ENCODE peak calls at places on chromosomes 1 and 21, in seven cellular contexts. J, L, X, N, F, O and Z are unnamed samples. For H3K4me1, the result is how much of the 10 kb centered on the place peaks cover.

GRCh38 chr1:66090863-66091457 is 298.3 kb downstream of the PDE4B start:
- DNase-seq in J (no peak), L (no peak), X (no peak), N (no peak), F (no peak), O (no peak), Z (no peak)

GRCh38 chr21:38134084-38134873 is 122.5 kb upstream of the KCNJ15 start:
- DNase-seq in J (no peak), L (no peak), X (no peak), N (no peak), F (no peak), O (no peak), Z (no peak)

GRCh38 chr1:219573158-219573557 is 39.7 kb downstream of the ZC3H11B start:
- DNase-seq in J (no peak), L (no peak), X (no peak), N (no peak), F (no peak), O (no peak), Z (no peak)

GRCh38 chr1:219171192-219171935 is 2.3 kb upstream of the LYPLAL1 start:
- DNase-seq in J (no peak), L (no peak), X (peak), N (no peak), F (no peak), O (no peak), Z (no peak)

GRCh38 chr1:231134624-231135023 is 27.2 kb upstream of the TRIM67 start:
- DNase-seq in J (no peak), L (no peak), X (no peak), N (no peak), F (no peak), O (no peak), Z (no peak)

GRCh38 chr1:177410179-177410766 is 239.5 kb downstream of the BRINP2 start:
- DNase-seq in J (no peak), L (no peak), X (no peak), N (no peak), F (no peak), O (no peak), Z (no peak)

GRCh38 chr1:15975358-15975804 is 520 bp downstream of the ZBTB17 start:
- DNase-seq in J (no peak), L (peak), X (peak), N (peak), F (no peak), O (peak), Z (peak)

GRCh38 chr1:171477804-171478203 is 7.5 kb upstream of the PRRC2C start:
- DNase-seq in J (no peak), L (no peak), X (no peak), N (no peak), F (no peak), O (no peak), Z (no peak)

GRCh38 chr1:1082239-1083180 is 8.4 kb upstream of the RNF223 start:
- DNase-seq in J (no peak), L (no peak), X (no peak), N (no peak), F (no peak), O (no peak), Z (peak)

GRCh38 chr1:116908821-116909510 is 750 bp upstream of the PTGFRN start:
- DNase-seq in J (no peak), L (no peak), X (no peak), N (no peak), F (no peak), O (no peak), Z (no peak)

GRCh38 chr1:97145321-97145956 is 423.9 kb downstream of the PTBP2 start:
- DNase-seq in J (no peak), L (no peak), X (no peak), N (no peak), F (no peak), O (peak), Z (no peak)

DNA sequence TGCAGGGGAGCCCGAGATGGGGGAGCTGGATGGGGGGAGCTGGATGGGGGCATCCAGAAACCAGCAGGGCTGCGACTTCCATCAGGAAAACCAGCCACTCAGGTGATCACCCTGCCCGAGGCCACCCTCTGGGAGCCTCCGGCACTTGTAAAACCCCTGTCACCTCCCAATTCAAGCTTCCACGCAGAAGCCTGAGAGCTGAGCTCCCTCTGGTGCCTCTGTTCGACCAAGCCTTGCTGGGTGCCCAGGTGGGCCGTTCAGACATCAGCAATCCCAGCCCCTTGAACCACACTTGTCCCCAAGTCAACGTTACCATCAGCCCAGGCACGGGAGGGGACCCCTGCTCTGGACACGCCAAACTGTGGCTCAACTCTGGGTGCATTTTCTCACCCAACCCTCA is 59.6 kb downstream of the MEGF6 start:
- DNase-seq in J (no peak), L (no peak), X (no peak), N (no peak), F (no peak), O (no peak), Z (no peak)
- H3K4me1 ChIP-seq in J (under half), L (under half), X (under half), N (under half), F (under half), O (under half), Z (under half)

GRCh38 chr1:17513131-17513530 is 26.4 kb upstream of the ARHGEF10L start:
- DNase-seq in J (no peak), L (no peak), X (no peak), N (no peak), F (no peak), O (no peak), Z (no peak)
- TF ChIP-seq CTCF in J (no peak), L (no peak), X (no peak), N (no peak), F (no peak), O (no peak), Z (no peak)

DNA sequence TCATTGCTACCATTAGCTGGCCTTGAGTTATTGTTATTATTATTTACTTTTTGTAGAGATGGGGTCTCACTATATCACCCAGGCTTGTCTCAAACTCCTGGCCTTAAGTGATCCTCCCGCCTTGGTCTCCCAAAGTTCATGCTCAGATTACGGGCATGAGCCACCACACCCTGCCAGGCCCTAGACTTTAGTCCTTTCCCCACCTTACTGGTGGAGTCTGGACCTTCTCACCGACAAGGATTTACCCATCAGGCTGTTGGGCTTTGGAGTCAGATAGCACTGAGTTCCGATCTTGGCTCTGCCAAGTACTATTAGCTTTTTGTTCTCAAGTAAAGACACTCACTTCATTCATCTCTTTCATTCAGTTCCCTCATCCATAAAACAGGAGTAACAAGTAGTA is 17.2 kb downstream of the CNR2 start:
- DNase-seq in J (no peak), L (no peak), X (no peak), N (no peak), F (no peak), O (no peak), Z (no peak)
- H3K4me1 ChIP-seq in J (under half), L (under half), X (under half), N (under half), F (under half), O (under half), Z (under half)

GRCh38 chr1:47951545-47952235 is 45.5 kb downstream of the TRABD2B start:
- DNase-seq in J (no peak), L (no peak), X (no peak), N (no peak), F (no peak), O (no peak), Z (no peak)
- TF ChIP-seq CTCF in J (peak), L (no peak), X (no peak), N (no peak), F (no peak), O (no peak), Z (no peak)

GRCh38 chr1:61322769-61323168 is 240.4 kb downstream of the NFIA start:
- DNase-seq in J (no peak), L (no peak), X (peak), N (no peak), F (no peak), O (no peak), Z (no peak)

GRCh38 chr1:61320575-61320974 is 238.2 kb downstream of the NFIA start:
- DNase-seq in J (no peak), L (no peak), X (no peak), N (no peak), F (no peak), O (no peak), Z (no peak)

GRCh38 chr1:61326713-61327112 is 244.4 kb downstream of the NFIA start:
- DNase-seq in J (no peak), L (no peak), X (no peak), N (no peak), F (no peak), O (no peak), Z (no peak)

GRCh38 chr1:61322008-61322744 is 239.8 kb downstream of the NFIA start:
- DNase-seq in J (no peak), L (no peak), X (peak), N (no peak), F (no peak), O (no peak), Z (no peak)

DNA sequence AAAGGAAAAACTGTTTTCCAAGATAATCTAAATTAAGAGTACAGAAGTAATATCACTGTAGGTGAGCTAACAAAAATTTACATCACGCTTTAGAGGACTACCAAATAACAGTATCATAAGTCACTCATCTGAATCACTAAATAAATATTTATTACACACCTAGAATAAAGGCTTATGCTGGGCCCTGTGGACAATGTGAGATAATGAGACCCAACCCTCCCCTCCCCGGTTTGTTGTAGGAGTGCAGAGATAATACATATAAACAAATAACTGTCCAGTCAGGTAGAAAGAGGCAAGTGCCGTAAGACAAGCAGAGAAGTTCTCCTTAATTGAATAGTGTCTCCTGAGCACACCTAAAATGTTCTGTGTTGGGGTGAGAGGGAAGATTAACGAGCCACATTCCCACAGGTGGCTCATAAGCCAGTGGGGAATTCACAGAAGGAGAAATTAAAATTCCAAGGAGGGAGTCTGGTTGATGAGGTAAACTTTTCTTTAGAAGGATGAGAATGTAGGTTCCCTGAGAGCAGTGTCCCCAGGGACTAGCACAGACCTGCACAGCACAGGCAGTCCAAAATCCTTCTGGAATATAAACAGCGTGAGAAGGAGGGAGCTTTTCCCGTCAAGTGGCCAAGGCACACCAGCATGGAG is 241.4 kb downstream of the NFIA start:
- DNase-seq in J (no peak), L (no peak), X (peak), N (no peak), F (no peak), O (no peak), Z (no peak)
- H3K4me1 ChIP-seq in J (under half), L (under half), X (under half), N (under half), F (under half), O (under half), Z (under half)

GRCh38 chr21:18893411-18893810 is 489.8 kb upstream of the TMPRSS15 start:
- DNase-seq in J (no peak), L (no peak), X (no peak), N (no peak), F (no peak), O (no peak), Z (no peak)
- TF ChIP-seq CTCF in J (no peak), L (no peak), X (no peak), N (no peak), F (no peak), O (no peak), Z (no peak)

DNA sequence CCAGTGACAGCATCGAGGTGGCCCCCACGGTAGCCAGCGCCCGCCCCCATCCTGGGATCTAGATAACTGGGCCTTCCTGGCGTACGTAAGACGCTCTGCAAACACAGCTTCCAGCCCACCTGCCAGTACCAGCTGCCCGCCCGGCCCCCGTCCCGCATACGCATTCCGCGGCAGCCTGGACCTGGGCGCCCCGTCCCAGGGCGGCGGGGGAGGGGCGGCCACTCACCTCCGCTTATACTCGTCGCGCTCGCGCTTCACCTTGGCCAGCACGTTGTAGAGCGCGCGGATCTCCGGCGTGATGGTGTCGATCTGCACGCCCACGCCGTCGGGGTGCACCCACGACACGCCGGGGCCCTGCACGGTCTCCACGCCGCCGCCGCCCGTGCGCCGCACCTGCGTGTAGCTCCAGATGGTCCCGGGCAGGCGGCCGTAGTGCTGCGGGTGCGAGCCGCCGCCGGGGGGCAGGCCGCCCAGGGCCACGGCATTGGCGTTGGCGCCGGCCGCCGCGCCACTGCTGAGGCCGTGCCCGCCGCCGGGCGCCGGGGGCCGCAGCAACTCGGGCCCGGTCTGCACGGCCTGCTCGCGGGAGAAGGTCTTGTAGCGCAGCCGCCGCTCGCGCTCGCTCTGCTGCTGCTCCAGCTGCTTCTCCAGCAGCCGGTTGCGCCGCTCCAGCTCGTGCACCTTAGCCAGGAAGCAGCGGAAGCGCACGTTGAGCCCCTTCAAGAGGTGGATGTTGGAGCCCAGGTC is 861 bp downstream of the IFFO2 start:
- DNase-seq in J (no peak), L (no peak), X (peak), N (no peak), F (no peak), O (peak), Z (peak)
- H3K4me1 ChIP-seq in J (under half), L (under half), X (under half), N (under half), F (half or more), O (under half), Z (half or more)

GRCh38 chr21:44489962-44490361 is 34.7 kb downstream of the LRRC3 start:
- DNase-seq in J (no peak), L (no peak), X (no peak), N (no peak), F (no peak), O (no peak), Z (no peak)
- TF ChIP-seq CTCF in J (peak), L (no peak), X (peak), N (no peak), F (no peak), O (peak), Z (no peak)

DNA sequence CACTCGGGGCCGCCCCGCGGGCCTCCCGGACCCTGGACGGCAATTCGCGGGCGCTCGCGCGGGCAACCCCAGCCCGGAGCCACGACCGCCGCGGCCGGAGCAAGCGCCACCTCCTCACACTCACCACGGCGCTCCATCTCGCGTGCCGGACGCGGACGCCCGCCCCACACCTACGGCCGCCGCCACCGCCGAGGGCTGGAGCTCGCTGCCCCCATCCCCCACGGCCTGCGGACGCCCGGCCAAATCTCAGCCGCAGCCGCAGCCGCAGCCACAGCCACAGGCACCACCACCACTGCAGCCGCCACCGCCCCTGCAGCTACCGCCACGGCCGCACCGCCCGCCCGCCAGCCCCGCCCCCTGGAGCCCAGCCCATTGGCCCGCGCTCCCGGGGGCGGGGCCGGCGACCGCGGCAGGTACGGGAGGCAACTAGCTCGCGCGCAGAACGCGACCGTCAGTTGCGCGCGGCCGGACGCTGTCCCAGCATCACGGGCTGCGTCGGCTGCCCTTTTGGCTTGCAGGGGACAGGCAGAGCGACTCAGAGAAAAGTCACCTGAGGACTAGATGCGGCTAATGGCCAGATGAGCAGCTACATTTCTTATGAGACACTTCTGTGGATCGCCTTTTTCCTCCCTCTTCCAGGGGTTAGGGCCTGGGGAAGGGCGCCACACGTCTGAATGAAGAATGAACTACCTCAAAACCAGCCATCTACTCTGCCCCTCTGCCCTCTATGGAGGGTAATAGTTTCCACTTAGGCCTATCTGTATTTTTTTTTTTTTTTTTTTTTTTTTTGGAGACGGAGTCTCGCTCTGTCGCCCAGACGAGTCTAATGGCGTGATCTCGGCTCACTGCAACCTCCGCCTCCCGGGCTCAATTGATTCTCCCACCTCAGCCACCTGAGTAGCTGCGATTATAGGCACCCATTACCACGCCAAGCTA is at the start of gene ARHGAP29:
- DNase-seq in J (no peak), L (peak), X (peak), N (peak), F (no peak), O (peak), Z (peak)
- H3K4me1 ChIP-seq in J (under half), L (under half), X (half or more), N (under half), F (under half), O (half or more), Z (under half)